ENCODE peak calls at places on chromosomes 13 and 19, in seven cellular contexts. Y is transverse colon, P is A549, K is endothelial cell of umbilical vein, C is esophagus squamous epithelium, X is K562, B is IMR-90. O is an unnamed sample.

GRCh38 chr13:73416093-73416492 is 357.3 kb downstream of the KLF5 start:
- DNase-seq in Y (no peak), P (no peak), K (no peak), C (no peak), X (no peak), B (no peak), O (no peak)

GRCh38 chr13:113014752-113015745 is 46.0 kb downstream of the MCF2L start:
- DNase-seq in Y (no peak), P (no peak), K (no peak), C (no peak), X (no peak), B (no peak), O (no peak)

GRCh38 chr19:17915940-17916593 is 16.7 kb upstream of the CCDC124 start:
- DNase-seq in Y (no peak), P (peak; percentile 73), K (no peak), C (no peak), X (no peak), B (no peak), O (no peak)

GRCh38 chr13:47188802-47189201 is 291.9 kb upstream of the HTR2A start:
- DNase-seq in Y (no peak), P (no peak), K (no peak), C (no peak), X (no peak), B (peak; percentile 66), O (peak; percentile 16)

GRCh38 chr13:42215578-42216421 is 56.2 kb upstream of the AKAP11 start:
- DNase-seq in Y (no peak), P (peak; percentile 40), K (peak; percentile 48), C (no peak), X (peak; percentile 6), B (peak; percentile 60), O (peak; percentile 51)

GRCh38 chr19:15118789-15119494 is 11.7 kb downstream of the SYDE1 start:
- DNase-seq in Y (no peak), P (no peak), K (no peak), C (no peak), X (no peak), B (no peak), O (no peak)

GRCh38 chr19:10510301-10510802 is 6.9 kb downstream of the S1PR5 start:
- DNase-seq in Y (peak; percentile 33), P (no peak), K (no peak), C (no peak), X (peak; percentile 70), B (no peak), O (peak; percentile 63)

GRCh38 chr19:50501186-50501567 is 9.8 kb downstream of the JOSD2 start:
- DNase-seq in Y (no peak), P (peak; percentile 51), K (no peak), C (no peak), X (no peak), B (no peak), O (no peak)

GRCh38 chr19:10420444-10421239 is at the start of gene PDE4A:
- DNase-seq in Y (no peak), P (peak; percentile 68), K (no peak), C (no peak), X (peak; percentile 70), B (no peak), O (peak; percentile 81)

GRCh38 chr19:19211499-19212432 is at the start of gene NCAN:
- DNase-seq in Y (no peak), P (no peak), K (no peak), C (no peak), X (peak; percentile 65), B (no peak), O (no peak)

GRCh38 chr13:24233351-24233901 is 72.9 kb downstream of the SPATA13 start:
- DNase-seq in Y (no peak), P (no peak), K (peak; percentile 37), C (no peak), X (no peak), B (peak; percentile 64), O (no peak)

GRCh38 chr13:30352121-30352520 is 44.8 kb upstream of the KATNAL1 start:
- DNase-seq in Y (no peak), P (no peak), K (no peak), C (no peak), X (no peak), B (no peak), O (no peak)

GRCh38 chr13:101127741-101128353 is 288.5 kb downstream of the NALCN start:
- DNase-seq in Y (no peak), P (peak; percentile 25), K (peak; percentile 66), C (no peak), X (peak; percentile 14), B (peak; percentile 53), O (peak; percentile 11)

GRCh38 chr19:31570718-31571117 is 221.5 kb upstream of the TSHZ3 start:
- DNase-seq in Y (no peak), P (no peak), K (no peak), C (no peak), X (no peak), B (no peak), O (no peak)

GRCh38 chr19:32594021-32594420 is 13.0 kb downstream of the PDCD5 start:
- DNase-seq in Y (no peak), P (no peak), K (no peak), C (no peak), X (no peak), B (no peak), O (no peak)

GRCh38 chr13:48448963-48449614 is 36.2 kb upstream of the LPAR6 start:
- DNase-seq in Y (no peak), P (no peak), K (no peak), C (no peak), X (no peak), B (peak; percentile 80), O (no peak)

GRCh38 chr19:18659281-18660050 is 22.6 kb downstream of the KLHL26 start:
- DNase-seq in Y (no peak), P (no peak), K (no peak), C (no peak), X (no peak), B (no peak), O (no peak)

GRCh38 chr19:12949363-12950284 is 4.0 kb downstream of the RAD23A start:
- DNase-seq in Y (no peak), P (no peak), K (no peak), C (no peak), X (no peak), B (no peak), O (no peak)

GRCh38 chr13:113026391-113026910 is 57.4 kb downstream of the MCF2L start:
- DNase-seq in Y (no peak), P (no peak), K (no peak), C (no peak), X (no peak), B (no peak), O (no peak)

GRCh38 chr19:51064534-51065220 is at the start of gene KLK13:
- DNase-seq in Y (no peak), P (peak; percentile 22), K (no peak), C (no peak), X (peak; percentile 98), B (no peak), O (no peak)

GRCh38 chr19:41364546-41365391 is 820 bp upstream of the B9D2 start:
- DNase-seq in Y (no peak), P (no peak), K (no peak), C (no peak), X (no peak), B (peak; percentile 15), O (no peak)

GRCh38 chr19:51702754-51703654 is 9.9 kb downstream of the SPACA6 start:
- DNase-seq in Y (peak; percentile 70), P (no peak), K (peak; percentile 15), C (no peak), X (no peak), B (no peak), O (no peak)

GRCh38 chr13:85974604-85975366 is 175.6 kb upstream of the SLITRK6 start:
- DNase-seq in Y (no peak), P (no peak), K (no peak), C (no peak), X (no peak), B (no peak), O (no peak)

DNA sequence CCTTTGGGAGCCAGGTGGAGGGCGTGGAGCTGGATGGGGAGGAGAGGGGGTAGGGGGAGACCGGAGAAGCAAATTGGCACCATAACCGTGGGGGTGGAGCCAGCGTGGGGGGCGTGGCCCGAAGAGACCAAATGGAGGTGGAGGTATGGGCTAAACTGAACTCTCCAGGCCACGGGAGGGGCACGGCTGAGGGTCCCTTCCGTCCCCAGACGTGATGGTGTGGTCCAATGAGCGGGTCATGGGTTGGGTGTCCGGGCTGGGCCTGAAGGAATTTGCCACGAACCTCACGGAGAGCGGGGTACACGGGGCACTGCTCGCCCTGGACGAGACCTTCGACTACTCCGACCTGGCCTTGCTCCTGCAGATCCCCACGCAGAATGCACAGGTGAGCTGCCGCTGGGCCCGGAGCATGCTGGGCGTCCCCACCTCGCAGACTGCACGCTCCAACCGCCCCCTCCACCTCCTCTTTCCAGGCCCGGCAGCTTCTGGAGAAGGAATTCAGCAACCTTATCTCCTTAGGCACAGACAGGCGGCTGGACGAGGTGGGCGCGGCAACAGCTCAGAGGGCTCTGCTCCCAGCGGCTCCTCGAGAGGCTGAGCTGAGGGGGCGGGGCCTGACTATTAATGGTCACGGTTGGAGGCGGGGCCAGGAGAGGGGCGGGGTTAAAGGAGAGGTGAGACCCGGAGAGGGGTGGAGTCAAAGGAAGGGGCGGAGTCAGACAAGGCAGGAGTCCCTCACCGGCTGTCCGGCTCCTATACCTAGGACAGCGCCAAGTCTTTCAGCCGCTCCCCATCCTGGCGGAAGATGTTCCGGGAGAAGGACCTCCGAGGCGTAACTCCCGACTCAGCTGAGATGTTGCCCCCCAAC is 6.2 kb downstream of the HRC start:
- DNase-seq in Y (peak; percentile 100), P (peak; percentile 96), K (peak; percentile 91), C (no peak), X (peak; percentile 92), B (peak; percentile 86), O (peak; percentile 97)
- TF ChIP-seq POLR2A in Y (peak; percentile 87), P (peak; percentile 33), K (no peak), C (no peak), X (peak; percentile 33), B (no peak), O (no peak)

GRCh38 chr19:46309056-46309455 is 12.2 kb downstream of the HIF3A start:
- DNase-seq in Y (no peak), P (no peak), K (no peak), C (no peak), X (no peak), B (no peak), O (no peak)
- TF ChIP-seq POLR2A in Y (no peak), P (no peak), K (no peak), C (no peak), X (no peak), B (no peak), O (no peak)

GRCh38 chr13:56706485-56706884 is 434.2 kb upstream of the PRR20A start:
- DNase-seq in Y (no peak), P (no peak), K (peak; percentile 48), C (no peak), X (no peak), B (no peak), O (no peak)
- TF ChIP-seq POLR2A in Y (no peak), P (no peak), K (no peak), C (no peak), X (no peak), B (no peak), O (no peak)

GRCh38 chr13:40052954-40053353 is 397.5 kb downstream of the COG6 start:
- DNase-seq in Y (no peak), P (no peak), K (no peak), C (no peak), X (no peak), B (no peak), O (no peak)

GRCh38 chr13:40048551-40048950 is 393.1 kb downstream of the COG6 start:
- DNase-seq in Y (no peak), P (no peak), K (no peak), C (no peak), X (no peak), B (no peak), O (no peak)

GRCh38 chr13:40043759-40044158 is 388.3 kb downstream of the COG6 start:
- DNase-seq in Y (no peak), P (no peak), K (no peak), C (no peak), X (no peak), B (no peak), O (no peak)

GRCh38 chr13:40047322-40047771 is 391.9 kb downstream of the COG6 start:
- DNase-seq in Y (no peak), P (no peak), K (no peak), C (no peak), X (no peak), B (no peak), O (no peak)
- TF ChIP-seq POLR2A in Y (no peak), P (no peak), K (no peak), C (no peak), X (no peak), B (no peak), O (no peak)

O was measured in erythroblast.